ENCODE peak calls at places on chromosomes 3 and 15, in eight cellular contexts. T is astrocyte of the spinal cord, Z is psoas muscle, I is fibroblast of the aortic adventitia, Q is stomach, H is B cell, A is ovary, N is bronchial epithelial cell. G is an unnamed sample.

GRCh38 chr15:32802296-32802936 is 84.6 kb downstream of the GREM1 start:
- DNase-seq in A (no peak), I (peak), Q (no peak), N (peak), T (peak), Z (no peak), H (no peak), G (no peak)

GRCh38 chr3:12507871-12508281 is 23.6 kb downstream of the TSEN2 start:
- DNase-seq in Z (peak), T (peak), Q (no peak), H (no peak), I (peak), A (peak), N (peak), G (no peak)

GRCh38 chr3:59812188-59812587 is 762.4 kb upstream of the CFAP20DC start:
- DNase-seq in A (no peak), Q (no peak), I (no peak), T (no peak), N (no peak), Z (no peak), H (no peak), G (no peak)

GRCh38 chr3:30231277-30232141 is 374.9 kb upstream of the TGFBR2 start:
- DNase-seq in A (no peak), Z (no peak), I (peak), N (no peak), Q (no peak), T (peak), H (no peak), G (no peak)

GRCh38 chr3:11371758-11372157 is 99.6 kb downstream of the ATG7 start:
- DNase-seq in A (no peak), I (no peak), N (no peak), Q (no peak), H (no peak), Z (no peak), T (no peak), G (no peak)

GRCh38 chr15:60660290-60661051 is 181.5 kb upstream of the ICE2 start:
- DNase-seq in Z (no peak), T (peak), H (no peak), Q (no peak), A (peak), I (peak), N (peak), G (no peak)

GRCh38 chr3:54531741-54532140 is 396.1 kb downstream of the LRTM1 start:
- DNase-seq in A (no peak), Q (no peak), T (no peak), I (no peak), H (no peak), N (no peak), Z (no peak), G (no peak)

GRCh38 chr3:139460529-139460928 is 15.8 kb downstream of the RBP2 start:
- DNase-seq in H (no peak), Q (no peak), A (no peak), N (no peak), Z (no peak), T (no peak), I (no peak), G (no peak)

GRCh38 chr3:138375446-138375845 is 27.1 kb downstream of the MRAS start:
- DNase-seq in I (no peak), Z (no peak), Q (no peak), A (no peak), H (no peak), T (no peak), N (no peak), G (no peak)

GRCh38 chr3:151838574-151839312 is 24.8 kb downstream of the AADAC start:
- DNase-seq in Q (peak), A (peak), Z (no peak), T (peak), H (peak), N (peak), I (peak), G (peak)

GRCh38 chr15:68316061-68316804 is 38.7 kb downstream of the FEM1B start:
- DNase-seq in N (no peak), I (peak), A (no peak), H (no peak), Q (peak), T (peak), Z (no peak), G (no peak)

GRCh38 chr15:97745481-97746071 is 214.9 kb upstream of the ARRDC4 start:
- DNase-seq in H (no peak), A (no peak), I (peak), Q (peak), N (peak), T (no peak), Z (no peak), G (no peak)

GRCh38 chr3:102979682-102980378 is 545.0 kb downstream of the ZPLD1 start:
- DNase-seq in A (peak), Z (peak), Q (peak), I (peak), H (no peak), T (peak), N (peak), G (peak)

GRCh38 chr3:100516232-100516631 is 23.8 kb downstream of the TMEM45A start:
- DNase-seq in Q (no peak), Z (no peak), A (no peak), T (no peak), H (no peak), N (peak), I (peak), G (no peak)

GRCh38 chr3:172203522-172204258 is 164.3 kb downstream of the FNDC3B start:
- DNase-seq in T (peak), Z (no peak), A (no peak), H (no peak), Q (peak), I (peak), N (peak), G (no peak)

GRCh38 chr3:67083277-67083676 is 85.2 kb downstream of the KBTBD8 start:
- DNase-seq in A (no peak), T (no peak), Z (no peak), N (peak), H (no peak), Q (no peak), I (peak), G (no peak)

GRCh38 chr3:147758786-147759185 is 349.6 kb downstream of the ZIC1 start:
- DNase-seq in H (no peak), I (peak), N (no peak), T (peak), Z (no peak), A (no peak), Q (no peak), G (no peak)

GRCh38 chr3:66490984-66491383 is 9.8 kb downstream of the LRIG1 start:
- DNase-seq in H (no peak), N (no peak), Q (no peak), T (peak), I (no peak), Z (no peak), A (no peak), G (no peak)

GRCh38 chr15:50390549-50391264 is 33.5 kb upstream of the USP8 start:
- DNase-seq in Z (no peak), Q (no peak), I (no peak), A (no peak), N (peak), H (peak), T (no peak), G (no peak)

GRCh38 chr3:39752019-39752637 is 57.3 kb upstream of the MYRIP start:
- DNase-seq in I (no peak), A (no peak), N (peak), H (no peak), Z (no peak), T (no peak), Q (no peak), G (no peak)

GRCh38 chr3:172938788-172939187 is 188.3 kb downstream of the ECT2 start:
- DNase-seq in N (no peak), T (no peak), I (peak), Q (no peak), Z (no peak), H (no peak), A (no peak), G (no peak)

GRCh38 chr3:188006726-188007393 is 147.1 kb upstream of the LPP start:
- DNase-seq in Q (no peak), N (peak), I (peak), T (no peak), H (peak), A (no peak), Z (peak), G (no peak)

GRCh38 chr3:113185436-113185835 is 25.9 kb upstream of the BOC start:
- DNase-seq in N (no peak), Z (no peak), I (peak), T (peak), A (no peak), Q (no peak), H (no peak), G (no peak)

GRCh38 chr3:107421170-107421792 is 44.0 kb downstream of the CCDC54 start:
- DNase-seq in H (peak), A (no peak), Z (no peak), I (peak), T (peak), Q (no peak), N (peak), G (no peak)

GRCh38 chr3:17032407-17033034 is 147.8 kb downstream of the PLCL2 start:
- DNase-seq in T (peak), Q (no peak), A (no peak), N (peak), Z (no peak), H (no peak), I (peak), G (no peak)

GRCh38 chr15:38320181-38320580 is 67.5 kb downstream of the SPRED1 start:
- DNase-seq in I (peak), H (no peak), A (no peak), N (no peak), T (peak), Q (no peak), Z (no peak), G (no peak)

GRCh38 chr15:32651229-32651837 is 9.8 kb downstream of the SCG5 start:
- DNase-seq in Q (peak), T (peak), N (peak), Z (peak), H (peak), I (peak), A (no peak), G (no peak)

GRCh38 chr15:80925597-80926059 is 64.0 kb downstream of the MESD start:
- DNase-seq in N (no peak), Z (peak), Q (no peak), T (peak), A (peak), H (no peak), I (no peak), G (no peak)

GRCh38 chr15:101088788-101089578 is 162.9 kb downstream of the CHSY1 start:
- DNase-seq in Z (peak), I (peak), A (peak), N (peak), Q (peak), H (peak), T (peak), G (peak)

GRCh38 chr3:166697495-166697894 is 682.6 kb downstream of the ZBBX start:
- DNase-seq in A (no peak), Z (no peak), H (no peak), T (no peak), I (no peak), Q (no peak), N (no peak), G (no peak)

GRCh38 chr3:18758047-18758704 is 333.0 kb upstream of the SATB1 start:
- DNase-seq in A (no peak), N (peak), T (peak), Z (no peak), Q (no peak), H (peak), I (peak), G (no peak)

GRCh38 chr3:16512435-16513140 is 911 bp downstream of the RFTN1 start:
- DNase-seq in H (peak), I (peak), A (peak), Z (peak), N (peak), Q (peak), T (peak), G (no peak)

GRCh38 chr15:74314897-74315438 is 52.5 kb downstream of the CYP11A1 start:
- DNase-seq in T (peak), N (no peak), Q (no peak), H (no peak), A (no peak), I (peak), Z (no peak), G (no peak)

GRCh38 chr15:74313889-74314288 is 53.6 kb downstream of the CYP11A1 start:
- DNase-seq in Z (no peak), N (no peak), A (no peak), I (no peak), Q (no peak), T (no peak), H (no peak), G (no peak)

GRCh38 chr15:74312445-74313007 is 54.9 kb downstream of the CYP11A1 start:
- DNase-seq in Z (no peak), Q (no peak), A (no peak), H (no peak), N (no peak), I (no peak), T (no peak), G (no peak)

GRCh38 chr15:74308643-74308945 is 58.9 kb downstream of the CYP11A1 start:
- DNase-seq in Z (no peak), H (no peak), Q (no peak), A (no peak), T (no peak), I (no peak), N (no peak), G (no peak)

GRCh38 chr15:74311734-74312444 is 55.6 kb downstream of the CYP11A1 start:
- DNase-seq in I (no peak), N (no peak), A (no peak), H (no peak), Z (no peak), T (no peak), Q (no peak), G (no peak)
- TF ChIP-seq CTCF in I (peak), N (peak), A (no peak), H (no peak), Z (peak), T (peak), Q (no peak), G (no peak)

DNA sequence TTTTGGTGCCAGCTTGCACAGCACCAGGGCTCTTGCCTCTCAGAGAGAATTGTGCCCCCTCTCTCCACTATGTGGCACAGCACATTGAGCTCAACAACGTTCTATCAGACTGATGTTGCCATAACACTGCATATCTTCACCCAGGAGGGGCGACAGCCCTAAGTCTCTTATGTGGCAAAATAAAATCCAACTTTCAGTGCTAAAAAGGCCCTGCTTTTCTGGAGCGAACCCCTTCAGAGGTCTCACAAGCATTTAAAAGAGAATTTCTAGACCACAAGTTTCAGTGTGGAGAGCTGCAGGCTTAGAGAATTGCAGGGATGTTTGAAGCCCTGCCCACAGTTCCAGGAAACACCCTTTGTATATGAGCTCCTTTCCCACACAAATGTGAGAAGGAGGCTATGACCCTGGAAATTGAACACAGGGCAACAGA is 85.5 kb downstream of the LIPC start:
- DNase-seq in H (peak), N (no peak), Q (no peak), Z (no peak), A (no peak), I (no peak), T (no peak), G (no peak)
- TF ChIP-seq CTCF in H (no peak), N (no peak), Q (no peak), Z (no peak), A (no peak), I (no peak), T (no peak), G (no peak)

DNA sequence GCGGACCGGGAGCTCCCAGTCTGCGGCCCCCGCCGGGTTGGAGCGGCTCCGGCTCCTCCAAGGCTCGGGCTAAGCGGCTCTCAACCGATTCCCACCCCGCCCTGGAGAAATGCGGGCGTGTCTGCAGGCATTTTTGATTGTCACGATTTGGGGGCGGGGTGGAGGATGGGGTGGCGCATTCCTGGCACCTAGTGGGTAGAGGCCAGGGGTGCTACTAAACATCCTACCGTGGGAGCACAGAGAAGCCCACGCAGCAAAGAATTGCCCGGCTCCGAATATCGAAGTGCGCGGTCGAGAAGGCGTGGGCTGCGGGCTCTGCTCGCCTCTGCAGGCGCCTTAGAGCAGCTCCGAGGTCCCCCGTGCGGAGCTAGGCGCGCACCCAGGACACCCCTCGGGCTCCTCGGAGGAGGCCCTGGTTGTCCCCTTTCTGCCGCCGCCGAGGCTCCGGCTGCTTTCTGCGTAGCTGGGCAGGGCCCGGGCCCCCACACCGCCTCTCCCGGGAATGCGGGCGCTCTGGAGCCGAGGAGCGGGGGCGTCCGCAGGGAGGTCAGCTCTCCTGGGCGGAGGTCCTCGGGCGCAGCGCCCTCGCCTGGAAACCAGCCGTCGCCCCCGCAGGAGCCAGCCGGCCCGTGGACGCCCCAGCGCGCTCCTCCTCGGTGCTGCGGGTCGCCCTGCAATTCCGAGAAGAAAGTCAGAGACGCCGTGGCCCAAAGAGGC is 16.5 kb upstream of the LAMP3 start:
- DNase-seq in N (peak), H (no peak), Q (peak), Z (peak), T (peak), A (peak), I (peak), G (no peak)
- TF ChIP-seq CTCF in N (peak), H (no peak), Q (no peak), Z (no peak), T (peak), A (no peak), I (no peak), G (peak)

DNA sequence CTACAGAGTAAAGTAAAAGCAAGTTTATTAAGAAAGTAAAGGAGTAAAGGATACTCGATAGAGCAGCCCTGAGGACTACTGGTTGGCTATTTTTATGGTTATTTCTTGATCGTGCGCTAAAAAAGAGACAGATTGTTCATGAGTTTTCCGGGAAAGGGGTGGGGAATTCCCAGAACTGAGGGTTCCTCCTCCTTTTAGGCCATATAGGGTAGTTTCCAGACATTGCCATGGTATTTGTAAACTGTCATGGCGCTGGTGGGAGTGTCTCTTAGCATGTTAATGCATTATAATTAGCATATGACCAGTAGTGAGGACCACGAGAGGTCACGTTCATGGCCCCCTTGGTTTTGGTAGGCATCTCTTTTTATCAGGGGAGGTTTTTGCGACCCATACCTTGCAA is 213.1 kb downstream of the OSBPL10 start:
- DNase-seq in N (no peak), I (no peak), Q (no peak), T (no peak), A (no peak), H (no peak), Z (no peak), G (no peak)
- TF ChIP-seq CTCF in N (no peak), I (no peak), Q (no peak), T (no peak), A (no peak), H (no peak), Z (no peak), G (no peak)

DNA sequence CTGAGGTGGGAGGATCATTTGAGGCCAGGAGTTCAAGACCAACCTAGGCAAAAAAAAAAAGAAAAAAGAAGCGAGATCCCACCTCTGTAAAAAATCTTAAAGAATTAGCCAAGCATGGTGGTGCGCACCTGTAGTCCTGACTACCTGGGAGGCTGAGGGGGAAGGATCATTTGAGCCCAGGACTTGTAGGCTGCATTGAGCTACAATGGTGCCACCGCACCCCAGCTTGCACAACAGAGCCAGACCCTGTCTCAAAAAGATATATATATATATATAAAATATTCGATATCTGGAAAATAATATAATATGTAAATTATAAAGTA is 1.1 kb upstream of the IMP3 start:
- DNase-seq in H (no peak), T (no peak), N (no peak), A (no peak), Z (no peak), Q (no peak), I (no peak), G (no peak)
- TF ChIP-seq CTCF in H (no peak), T (no peak), N (no peak), A (no peak), Z (no peak), Q (no peak), I (no peak), G (no peak)

G was measured in mesothelial cell of epicardium.